ENCODE peak calls at places on chromosomes 12 and 14, in ten cellular contexts. I is endothelial cell of umbilical vein, T is neuronal stem cell, W is GM12878, Y is GM23338, P is A549, N is SK-N-SH, A is HepG2, M is PC-3, Z is mesenchymal stem cell. J is an unnamed sample.

GRCh38 chr12:54593135-54593534 is 4.7 kb upstream of the PPP1R1A start:
- DNase-seq in I (no peak), T (no peak), W (no peak), Y (no peak), P (no peak), N (no peak), A (no peak), M (no peak), Z (no peak), J (no peak)

GRCh38 chr14:72741836-72742681 is 151.8 kb downstream of the DPF3 start:
- DNase-seq in I (peak; percentile 46), T (no peak), W (no peak), Y (peak; percentile 21), P (no peak), N (peak; percentile 86), A (no peak), M (no peak), Z (no peak), J (peak; percentile 55)

GRCh38 chr14:86543531-86543930 is 1013.6 kb downstream of the FLRT2 start:
- DNase-seq in I (no peak), T (no peak), W (no peak), Y (no peak), P (no peak), N (no peak), A (no peak), M (no peak), Z (peak; percentile 4), J (no peak)

GRCh38 chr12:124633954-124634352 is 66.5 kb upstream of the NCOR2 start:
- DNase-seq in I (no peak), T (no peak), W (no peak), Y (no peak), P (no peak), N (no peak), A (no peak), M (no peak), Z (no peak), J (no peak)

GRCh38 chr12:27869567-27869966 is 89.5 kb upstream of the MANSC4 start:
- DNase-seq in I (no peak), T (no peak), W (no peak), Y (peak; percentile 1), P (no peak), N (no peak), A (no peak), M (no peak), Z (no peak), J (no peak)

GRCh38 chr14:74211945-74212580 is 27.2 kb upstream of the VSX2 start:
- DNase-seq in I (no peak), T (no peak), W (no peak), Y (no peak), P (no peak), N (no peak), A (no peak), M (no peak), Z (no peak), J (no peak)

GRCh38 chr14:58898655-58899316 is 261.0 kb downstream of the DACT1 start:
- DNase-seq in I (peak; percentile 5), T (no peak), W (no peak), Y (no peak), P (peak; percentile 64), N (no peak), A (no peak), M (peak; percentile 98), Z (peak; percentile 93), J (no peak)

GRCh38 chr14:36509056-36509917 is 10.7 kb downstream of the NKX2-1 start:
- DNase-seq in I (no peak), T (no peak), W (no peak), Y (peak; percentile 42), P (no peak), N (peak; percentile 12), A (no peak), M (no peak), Z (no peak), J (peak; percentile 45)

GRCh38 chr12:99611117-99611516 is 36.4 kb upstream of the GARIN6 start:
- DNase-seq in I (no peak), T (no peak), W (no peak), Y (peak; percentile 11), P (no peak), N (no peak), A (no peak), M (peak; percentile 38), Z (no peak), J (no peak)

GRCh38 chr14:101761881-101762529 is 496 bp downstream of the PPP2R5C start:
- DNase-seq in I (peak; percentile 24), T (peak; percentile 53), W (no peak), Y (peak; percentile 44), P (no peak), N (peak; percentile 80), A (no peak), M (peak; percentile 21), Z (peak; percentile 19), J (peak; percentile 96)

GRCh38 chr12:93573552-93574223 is 1.2 kb downstream of the SOCS2 start:
- DNase-seq in I (no peak), T (peak; percentile 18), W (no peak), Y (peak; percentile 44), P (no peak), N (no peak), A (no peak), M (peak; percentile 62), Z (peak; percentile 50), J (peak; percentile 92)
- H3K4me2 ChIP-seq in I (peak overlapping the region; percentile 60), T (peak overlapping the region; percentile 100), W (peak overlapping the region; percentile 100), Y (peak overlapping the region; percentile 99), P (no peak overlapping the region), N (peak overlapping the region; percentile 100), A (no peak overlapping the region), M (peak overlapping the region; percentile 99), Z (peak overlapping the region; percentile 81), J (peak overlapping the region; percentile 96)

GRCh38 chr14:100590726-100591452 is 3.7 kb upstream of the BEGAIN start:
- DNase-seq in I (no peak), T (no peak), W (no peak), Y (no peak), P (no peak), N (peak; percentile 16), A (no peak), M (no peak), Z (no peak), J (peak; percentile 64)

GRCh38 chr14:100587763-100588411 is 670 bp upstream of the BEGAIN start:
- DNase-seq in I (no peak), T (no peak), W (no peak), Y (no peak), P (no peak), N (no peak), A (no peak), M (no peak), Z (no peak), J (peak; percentile 96)

GRCh38 chr14:100588671-100589070 is 1.5 kb upstream of the BEGAIN start:
- DNase-seq in I (no peak), T (no peak), W (no peak), Y (no peak), P (no peak), N (no peak), A (no peak), M (no peak), Z (no peak), J (peak; percentile 83)

GRCh38 chr14:100589760-100590469 is 2.7 kb upstream of the BEGAIN start:
- DNase-seq in I (no peak), T (no peak), W (no peak), Y (no peak), P (no peak), N (peak; percentile 30), A (no peak), M (no peak), Z (no peak), J (peak; percentile 81)

DNA sequence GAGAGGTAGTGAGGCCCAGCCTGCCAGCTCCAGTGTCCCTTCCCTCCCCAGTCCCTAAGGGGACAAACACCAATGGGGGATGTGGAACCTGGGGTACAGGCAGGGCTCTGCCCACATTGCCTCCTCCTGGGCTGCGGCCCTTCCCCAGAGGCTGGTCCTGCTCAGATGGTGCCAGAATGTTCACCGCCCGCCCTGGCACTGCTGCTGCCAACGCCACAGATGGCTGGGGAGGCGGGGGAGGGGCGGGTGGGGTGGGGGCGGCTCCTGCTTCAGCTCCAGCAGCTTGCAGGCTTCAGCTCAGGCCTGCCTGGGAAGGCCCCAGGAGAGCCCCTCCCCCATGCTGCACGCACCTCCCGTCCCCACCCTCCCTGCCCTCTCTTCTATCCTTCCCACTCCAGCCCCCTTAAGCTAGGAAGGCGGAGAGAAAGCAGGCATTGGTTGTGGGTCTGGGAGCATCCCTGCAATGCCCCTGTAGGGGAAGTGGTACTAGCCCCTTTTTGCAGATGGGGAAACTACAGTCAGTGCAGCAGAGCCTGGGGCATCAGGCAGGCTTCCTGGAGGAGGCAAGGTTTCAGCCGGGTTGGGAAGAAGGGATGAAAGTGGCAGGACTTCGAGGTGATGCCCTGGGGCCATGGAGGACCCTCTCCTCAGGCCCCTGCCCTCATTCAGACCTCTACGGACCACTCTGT is 2.0 kb upstream of the BEGAIN start:
- DNase-seq in I (no peak), T (no peak), W (no peak), Y (peak; percentile 38), P (no peak), N (peak; percentile 85), A (no peak), M (no peak), Z (no peak), J (peak; percentile 90)
- H3K4me2 ChIP-seq in I (no peak overlapping the region), T (no peak overlapping the region), W (no peak overlapping the region), Y (no peak overlapping the region), P (no peak overlapping the region), N (no peak overlapping the region), A (no peak overlapping the region), M (no peak overlapping the region), Z (no peak overlapping the region), J (no peak overlapping the region)

GRCh38 chr12:51008329-51008728 is 17.9 kb downstream of the SLC11A2 start:
- DNase-seq in I (no peak), T (no peak), W (no peak), Y (no peak), P (no peak), N (no peak), A (no peak), M (no peak), Z (no peak), J (no peak)

GRCh38 chr12:51011960-51012359 is 14.2 kb downstream of the SLC11A2 start:
- DNase-seq in I (no peak), T (no peak), W (no peak), Y (no peak), P (no peak), N (no peak), A (no peak), M (no peak), Z (no peak), J (peak; percentile 35)

GRCh38 chr12:51005671-51006070 is 20.5 kb downstream of the SLC11A2 start:
- DNase-seq in I (no peak), T (no peak), W (no peak), Y (peak; percentile 83), P (no peak), N (no peak), A (no peak), M (peak; percentile 88), Z (no peak), J (no peak)

GRCh38 chr12:51012570-51013236 is 13.5 kb downstream of the SLC11A2 start:
- DNase-seq in I (no peak), T (no peak), W (no peak), Y (no peak), P (no peak), N (no peak), A (no peak), M (no peak), Z (no peak), J (no peak)

GRCh38 chr12:51009038-51009437 is 17.1 kb downstream of the SLC11A2 start:
- DNase-seq in I (no peak), T (no peak), W (no peak), Y (no peak), P (no peak), N (no peak), A (no peak), M (no peak), Z (no peak), J (peak; percentile 25)
- H3K4me2 ChIP-seq in I (no peak overlapping the region), T (no peak overlapping the region), W (no peak overlapping the region), Y (peak overlapping the region; percentile 28), P (no peak overlapping the region), N (no peak overlapping the region), A (no peak overlapping the region), M (no peak overlapping the region), Z (no peak overlapping the region), J (peak overlapping the region; percentile 64)

GRCh38 chr14:95442633-95443021 is 73.8 kb downstream of the SYNE3 start:
- DNase-seq in I (peak; percentile 76), T (peak; percentile 70), W (peak; percentile 28), Y (peak; percentile 85), P (peak; percentile 69), N (peak; percentile 88), A (peak; percentile 66), M (peak; percentile 81), Z (peak; percentile 80), J (peak; percentile 98)
- H3K4me2 ChIP-seq in I (no peak overlapping the region), T (no peak overlapping the region), W (no peak overlapping the region), Y (no peak overlapping the region), P (no peak overlapping the region), N (no peak overlapping the region), A (no peak overlapping the region), M (no peak overlapping the region), Z (no peak overlapping the region), J (no peak overlapping the region)